ENCODE peak calls at places on chromosome 17, in five cellular contexts. Q is cardiac muscle cell; U is aorta; Z is effector memory CD4-positive, alpha-beta T cell; R is endothelial cell of umbilical vein. V is an unnamed sample.

GRCh38 chr17:3755335-3756030 is 31.8 kb downstream of the HASPIN start:
- DNase-seq in Q (no peak), U (no peak), Z (no peak), R (no peak), V (no peak)

GRCh38 chr17:44335515-44336356 is 9.4 kb upstream of the GRN start:
- DNase-seq in Q (no peak), U (no peak), Z (no peak), R (no peak), V (no peak)

GRCh38 chr17:47789611-47790520 is 31.7 kb downstream of the OSBPL7 start:
- DNase-seq in Q (peak), U (no peak), Z (peak), R (peak), V (no peak)

GRCh38 chr17:55381017-55381770 is 40.4 kb downstream of the MMD start:
- DNase-seq in Q (no peak), U (no peak), Z (no peak), R (no peak), V (no peak)

GRCh38 chr17:50276588-50277356 is 2.5 kb downstream of the TMEM92 start:
- DNase-seq in Q (no peak), U (peak), Z (no peak), R (no peak), V (no peak)

GRCh38 chr17:38599398-38599856 is 6.3 kb downstream of the SRCIN1 start:
- DNase-seq in Q (no peak), U (no peak), Z (no peak), R (no peak), V (no peak)

GRCh38 chr17:6456914-6457687 is 12.8 kb downstream of the PIMREG start:
- DNase-seq in Q (no peak), U (peak), Z (no peak), R (peak), V (no peak)

GRCh38 chr17:41736983-41737679 is 2.7 kb upstream of the HAP1 start:
- DNase-seq in Q (no peak), U (no peak), Z (no peak), R (no peak), V (no peak)

GRCh38 chr17:39781028-39781800 is 43.5 kb downstream of the GRB7 start:
- DNase-seq in Q (no peak), U (no peak), Z (no peak), R (peak), V (no peak)

GRCh38 chr17:76969598-76970172 is 101.5 kb downstream of the MGAT5B start:
- DNase-seq in Q (peak), U (no peak), Z (no peak), R (no peak), V (no peak)

GRCh38 chr17:46023783-46024388 is 24.8 kb downstream of the STH start:
- DNase-seq in Q (no peak), U (no peak), Z (no peak), R (no peak), V (no peak)

GRCh38 chr17:45035848-45036247 is 15.6 kb downstream of the DCAKD start:
- DNase-seq in Q (no peak), U (no peak), Z (no peak), R (no peak), V (no peak)

GRCh38 chr17:17823433-17824118 is 13.2 kb downstream of the SREBF1 start:
- DNase-seq in Q (peak), U (peak), Z (peak), R (peak), V (peak)

GRCh38 chr17:47620503-47621245 is 29.0 kb upstream of the KPNB1 start:
- DNase-seq in Q (no peak), U (no peak), Z (no peak), R (no peak), V (no peak)

GRCh38 chr17:17681187-17681743 is at the start of gene RAI1:
- DNase-seq in Q (peak), U (peak), Z (peak), R (peak), V (peak)

GRCh38 chr17:77772899-77773358 is 185.6 kb upstream of the TNRC6C start:
- DNase-seq in Q (no peak), U (no peak), Z (no peak), R (no peak), V (no peak)

GRCh38 chr17:2704890-2705248 is 6.7 kb downstream of the CLUH start:
- DNase-seq in Q (no peak), U (peak), Z (no peak), R (no peak), V (no peak)

GRCh38 chr17:596763-597644 is 117.6 kb downstream of the VPS53 start:
- DNase-seq in Q (no peak), U (no peak), Z (no peak), R (peak), V (no peak)

GRCh38 chr17:45869676-45870341 is 24.5 kb upstream of the MAPT start:
- DNase-seq in Q (no peak), U (no peak), Z (no peak), R (no peak), V (no peak)

GRCh38 chr17:42553161-42553818 is 567 bp downstream of the HSD17B1 start:
- DNase-seq in Q (no peak), U (peak), Z (no peak), R (no peak), V (no peak)

DNA sequence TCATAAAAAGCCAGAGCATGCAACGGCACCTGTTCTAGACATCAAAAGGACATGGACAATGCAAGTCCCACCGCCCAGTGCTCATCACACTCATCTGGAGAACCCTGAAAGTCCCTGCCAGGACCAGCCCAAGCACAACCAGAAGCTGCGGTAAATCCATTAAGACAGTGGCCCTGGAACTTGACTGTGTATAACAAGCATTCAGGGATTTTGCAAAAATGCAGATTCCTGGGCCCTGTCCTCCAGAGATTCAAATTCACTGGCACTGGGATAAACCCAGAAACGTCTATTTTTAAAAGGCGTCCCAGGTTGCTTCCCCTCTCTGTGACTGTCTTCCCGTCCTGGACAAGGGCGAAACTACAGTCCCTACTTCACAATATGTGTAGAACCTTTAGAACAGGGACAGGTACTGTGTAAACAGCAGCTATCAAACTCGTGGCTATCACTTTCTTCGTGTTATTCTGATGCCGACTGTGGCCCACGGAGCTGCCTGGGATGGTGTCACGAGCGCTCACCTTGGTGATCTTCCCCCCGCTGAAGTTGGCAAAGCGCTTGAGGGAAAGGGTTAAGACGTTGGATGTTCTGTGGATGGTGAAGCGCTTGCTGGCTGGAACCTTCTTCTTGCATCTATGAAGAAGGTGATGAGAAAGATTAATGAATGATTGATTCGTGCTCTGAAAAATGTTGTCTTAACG is 22.3 kb downstream of the USP36 start:
- DNase-seq in Q (no peak), U (no peak), Z (no peak), R (no peak), V (no peak)
- H3K27ac ChIP-seq in Q (no peak), U (no peak), Z (peak), R (peak), V (no peak)

GRCh38 chr17:30796016-30796415 is 28.5 kb downstream of the CRLF3 start:
- DNase-seq in Q (no peak), U (no peak), Z (no peak), R (no peak), V (no peak)

GRCh38 chr17:30788918-30789317 is 35.6 kb downstream of the CRLF3 start:
- DNase-seq in Q (no peak), U (no peak), Z (no peak), R (no peak), V (peak)

GRCh38 chr17:30793282-30793977 is 31.1 kb downstream of the CRLF3 start:
- DNase-seq in Q (no peak), U (no peak), Z (no peak), R (no peak), V (no peak)

GRCh38 chr17:30790279-30790678 is 34.2 kb downstream of the CRLF3 start:
- DNase-seq in Q (no peak), U (no peak), Z (no peak), R (no peak), V (no peak)
- H3K27ac ChIP-seq in Q (peak), U (no peak), Z (no peak), R (no peak), V (no peak)

GRCh38 chr17:62671553-62671952 is 44.1 kb downstream of the MRC2 start:
- DNase-seq in Q (no peak), U (peak), Z (no peak), R (no peak), V (no peak)
- H3K27ac ChIP-seq in Q (no peak), U (no peak), Z (no peak), R (no peak), V (no peak)

DNA sequence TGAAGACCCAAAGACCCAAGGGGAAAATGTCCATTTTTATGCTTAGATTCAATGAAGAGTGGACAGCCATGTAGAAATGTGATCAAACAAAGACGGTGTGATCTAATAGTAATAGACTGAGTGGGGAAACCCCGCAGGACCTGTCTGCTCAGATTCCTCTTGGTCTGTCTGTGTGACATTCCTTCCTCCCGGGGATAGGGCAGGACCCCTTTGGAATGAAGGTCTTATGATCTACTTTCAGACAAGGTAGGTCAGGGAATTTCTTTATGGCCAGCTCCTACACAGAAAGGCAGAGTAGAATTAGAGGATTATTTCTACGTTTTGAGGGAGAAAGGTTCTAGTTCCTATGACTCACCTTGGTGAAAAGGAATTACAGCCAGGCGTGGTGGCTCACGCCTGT is 267.6 kb downstream of the STX8 start:
- DNase-seq in Q (no peak), U (no peak), Z (no peak), R (no peak), V (no peak)
- H3K27ac ChIP-seq in Q (no peak), U (no peak), Z (no peak), R (no peak), V (no peak)

DNA sequence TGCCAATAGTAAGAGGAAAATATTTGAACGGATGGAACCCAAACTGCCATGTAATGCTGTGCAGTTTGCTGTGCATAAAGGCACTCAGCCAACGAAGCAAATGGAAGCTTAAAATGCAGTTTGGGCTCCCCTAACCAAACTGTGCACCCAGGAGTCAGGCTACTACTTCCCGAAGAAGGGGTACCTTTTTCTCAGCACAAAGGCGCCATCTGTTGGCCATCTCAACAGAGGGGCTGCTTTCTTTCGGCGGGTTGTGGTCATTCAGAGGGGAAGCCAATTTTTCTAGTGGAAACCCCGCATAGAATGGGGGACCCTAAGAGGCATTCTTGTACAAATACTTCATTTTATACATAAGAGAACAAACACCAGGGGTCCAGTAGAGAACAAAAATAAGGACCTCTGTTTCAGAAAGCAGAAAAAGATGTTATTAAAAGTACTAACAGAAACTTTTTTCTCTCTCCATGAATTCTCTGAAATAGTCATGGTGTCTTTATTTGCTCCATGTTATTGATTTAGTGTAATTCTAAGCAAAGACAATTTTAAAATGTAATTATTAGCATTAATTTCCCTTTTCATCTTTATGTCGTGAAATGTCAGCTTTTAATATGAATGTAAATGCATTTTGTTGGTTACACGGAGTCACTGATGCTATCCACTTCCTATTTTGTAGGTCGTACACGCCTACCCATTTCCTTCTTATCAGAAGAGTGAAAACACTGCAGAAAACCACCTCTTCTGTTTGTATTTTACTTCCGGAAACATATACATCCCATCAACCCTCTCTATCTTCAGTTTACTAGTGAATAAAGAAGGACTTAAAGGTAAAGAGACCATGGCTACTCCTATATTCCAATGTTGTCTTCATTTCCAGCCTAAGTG is 453.3 kb downstream of the KCNJ2 start:
- DNase-seq in Q (peak), U (no peak), Z (no peak), R (peak), V (peak)
- H3K27ac ChIP-seq in Q (no peak), U (no peak), Z (no peak), R (no peak), V (no peak)

GRCh38 chr17:75844530-75845057 is 390 bp upstream of the UNC13D start:
- DNase-seq in Q (no peak), U (no peak), Z (no peak), R (no peak), V (peak)

GRCh38 chr17:75843577-75844529 is at the start of gene UNC13D:
- DNase-seq in Q (no peak), U (no peak), Z (peak), R (peak), V (peak)

GRCh38 chr17:75845933-75846700 is 1.9 kb upstream of the UNC13D start:
- DNase-seq in Q (no peak), U (peak), Z (no peak), R (peak), V (no peak)

GRCh38 chr17:75846701-75847594 is 2.7 kb upstream of the UNC13D start:
- DNase-seq in Q (peak), U (peak), Z (no peak), R (no peak), V (no peak)

GRCh38 chr17:75845058-75845711 is 981 bp upstream of the UNC13D start:
- DNase-seq in Q (peak), U (peak), Z (no peak), R (peak), V (peak)
- H3K27ac ChIP-seq in Q (peak), U (peak), Z (peak), R (peak), V (peak)

GRCh38 chr17:28335959-28336871 is 654 bp downstream of the TNFAIP1 start:
- DNase-seq in Q (peak), U (peak), Z (no peak), R (peak), V (peak)
- H3K27ac ChIP-seq in Q (peak), U (peak), Z (peak), R (peak), V (peak)

GRCh38 chr17:69179227-69179952 is 37.7 kb upstream of the ABCA6 start:
- DNase-seq in Q (no peak), U (peak), Z (no peak), R (no peak), V (no peak)
- H3K27ac ChIP-seq in Q (no peak), U (no peak), Z (no peak), R (no peak), V (no peak)

V was measured in lung.